ENCODE peak calls at places on chromosomes 3 and 15, in six cellular contexts. R, V, K, B, O and D are unnamed samples.

GRCh38 chr3:8305371-8305770 is 196.3 kb upstream of the LMCD1 start:
- DNase-seq in K (no peak), O (no peak), R (no peak), B (no peak), V (no peak), D (no peak)

GRCh38 chr3:46097691-46098241 is 70.5 kb upstream of the XCR1 start:
- DNase-seq in K (no peak), O (no peak), B (no peak), R (no peak), V (no peak), D (peak)

GRCh38 chr3:116863842-116864626 is 154.5 kb downstream of the TUSC7 start:
- DNase-seq in K (peak), O (peak), B (peak), V (peak), R (peak), D (peak)

GRCh38 chr3:56879453-56880224 is 77.9 kb upstream of the ARHGEF3 start:
- DNase-seq in K (no peak), V (no peak), R (no peak), B (peak), O (no peak), D (no peak)

GRCh38 chr3:54599741-54600140 is 328.1 kb downstream of the LRTM1 start:
- DNase-seq in V (no peak), O (no peak), B (no peak), K (no peak), R (no peak), D (no peak)

GRCh38 chr3:197381371-197381770 is 83.0 kb upstream of the DLG1 start:
- DNase-seq in R (no peak), O (no peak), V (no peak), K (no peak), B (no peak), D (no peak)

GRCh38 chr3:160413613-160414248 is 14.3 kb downstream of the SMC4 start:
- DNase-seq in B (peak), V (peak), K (peak), O (peak), R (peak), D (peak)

GRCh38 chr15:99006904-99007495 is 592 bp downstream of the PGPEP1L start:
- DNase-seq in B (no peak), K (no peak), R (no peak), V (no peak), O (no peak), D (no peak)

GRCh38 chr3:34783881-34784280 is 855.4 kb upstream of the ARPP21 start:
- DNase-seq in K (no peak), V (no peak), B (no peak), O (no peak), R (no peak), D (no peak)

GRCh38 chr3:67897686-67898336 is 243.4 kb upstream of the SUCLG2 start:
- DNase-seq in B (no peak), K (no peak), R (no peak), O (no peak), V (no peak), D (no peak)

GRCh38 chr3:94704467-94704866 is 641.6 kb downstream of the NSUN3 start:
- DNase-seq in V (no peak), R (no peak), B (no peak), O (no peak), K (no peak), D (no peak)

GRCh38 chr3:191901746-191902145 is 440.8 kb downstream of the PYDC2 start:
- DNase-seq in R (no peak), O (no peak), B (no peak), V (no peak), K (no peak), D (no peak)

GRCh38 chr15:70523192-70523591 is 240.2 kb downstream of the UACA start:
- DNase-seq in R (no peak), K (no peak), O (no peak), V (no peak), B (no peak), D (no peak)

GRCh38 chr3:170346481-170347125 is 10.9 kb upstream of the SKIL start:
- DNase-seq in V (no peak), K (no peak), B (no peak), O (no peak), R (peak), D (no peak)

GRCh38 chr3:16350041-16350952 is 85.3 kb downstream of the OXNAD1 start:
- DNase-seq in R (no peak), O (no peak), K (no peak), B (no peak), V (peak), D (peak)

GRCh38 chr3:4674216-4674615 is 181.1 kb downstream of the ITPR1 start:
- DNase-seq in O (no peak), V (no peak), K (no peak), B (no peak), R (no peak), D (no peak)

GRCh38 chr3:114447545-114447944 is 153.7 kb downstream of the TIGIT start:
- DNase-seq in V (no peak), B (no peak), K (no peak), O (no peak), R (no peak), D (no peak)

GRCh38 chr15:60079210-60079609 is 75.1 kb downstream of the FOXB1 start:
- DNase-seq in K (no peak), B (no peak), V (no peak), R (no peak), O (no peak), D (no peak)

GRCh38 chr3:48405971-48406370 is 23.9 kb downstream of the PLXNB1 start:
- DNase-seq in K (no peak), B (no peak), R (no peak), V (no peak), O (no peak), D (no peak)

GRCh38 chr3:114444216-114444615 is 150.4 kb downstream of the TIGIT start:
- DNase-seq in R (no peak), O (no peak), V (no peak), K (no peak), B (no peak), D (no peak)

GRCh38 chr15:75235760-75236729 is 22.1 kb upstream of the GOLGA6C start:
- DNase-seq in R (no peak), K (no peak), O (no peak), B (no peak), V (no peak), D (no peak)

GRCh38 chr15:41979493-41980266 is 7.3 kb upstream of the EHD4 start:
- DNase-seq in O (no peak), V (peak), K (no peak), B (no peak), R (no peak), D (no peak)

GRCh38 chr15:51803961-51804360 is 25.5 kb upstream of the TMOD3 start:
- DNase-seq in O (no peak), B (no peak), V (no peak), R (no peak), K (no peak), D (no peak)

GRCh38 chr3:39476783-39477182 is 9.3 kb downstream of the MOBP start:
- DNase-seq in V (no peak), B (no peak), R (no peak), K (no peak), O (no peak), D (no peak)

GRCh38 chr3:129003578-129004112 is 2.5 kb downstream of the EFCC1 start:
- DNase-seq in R (no peak), V (no peak), K (peak), B (no peak), O (no peak), D (no peak)

GRCh38 chr3:69181592-69182211 is 59.3 kb upstream of the LMOD3 start:
- DNase-seq in V (no peak), B (peak), O (no peak), R (no peak), K (peak), D (no peak)

GRCh38 chr15:64267331-64267973 is 88.5 kb downstream of the CSNK1G1 start:
- DNase-seq in K (no peak), O (no peak), R (no peak), B (no peak), V (no peak), D (no peak)

GRCh38 chr3:151300554-151300953 is 16.1 kb downstream of the GPR87 start:
- DNase-seq in K (no peak), V (no peak), R (no peak), B (no peak), O (no peak), D (no peak)

GRCh38 chr3:140068512-140068911 is 133.5 kb downstream of the CLSTN2 start:
- DNase-seq in V (no peak), B (no peak), R (no peak), O (no peak), K (no peak), D (no peak)

GRCh38 chr3:171801738-171802600 is 8.3 kb downstream of the PLD1 start:
- DNase-seq in B (peak), V (no peak), K (no peak), R (no peak), O (peak), D (no peak)

GRCh38 chr3:150469031-150469930 is 61.2 kb downstream of the TSC22D2 start:
- DNase-seq in O (no peak), K (peak), B (peak), V (peak), R (peak), D (peak)

GRCh38 chr3:61250784-61251173 is 473 bp downstream of the FHIT start:
- DNase-seq in R (no peak), K (peak), O (peak), B (no peak), V (peak), D (peak)

GRCh38 chr15:60426870-60427528 is 29.2 kb upstream of the ANXA2 start:
- DNase-seq in O (no peak), B (peak), V (no peak), K (no peak), R (no peak), D (no peak)

GRCh38 chr3:174581551-174581950 is 277.6 kb upstream of the NAALADL2 start:
- DNase-seq in K (no peak), B (no peak), O (no peak), R (no peak), V (no peak), D (no peak)

GRCh38 chr3:173932624-173933023 is 535.1 kb downstream of the NLGN1 start:
- DNase-seq in V (no peak), K (no peak), O (no peak), R (no peak), B (peak), D (no peak)

GRCh38 chr15:48565560-48566482 is 79.7 kb downstream of the FBN1 start:
- DNase-seq in R (no peak), K (no peak), B (peak), V (no peak), O (no peak), D (no peak)

GRCh38 chr3:51706788-51707731 is at the start of gene GRM2:
- DNase-seq in B (peak), V (peak), R (no peak), O (no peak), K (peak), D (no peak)

GRCh38 chr3:112124901-112125607 is 8.0 kb downstream of the GCSAM start:
- DNase-seq in R (no peak), O (no peak), K (no peak), V (no peak), B (no peak), D (no peak)

GRCh38 chr3:58051196-58051595 is 43.0 kb downstream of the FLNB start:
- DNase-seq in V (no peak), K (no peak), B (no peak), R (no peak), O (no peak), D (peak)

GRCh38 chr3:58047806-58048205 is 39.6 kb downstream of the FLNB start:
- DNase-seq in B (peak), O (no peak), K (no peak), R (no peak), V (no peak), D (no peak)

GRCh38 chr3:58048301-58048700 is 40.1 kb downstream of the FLNB start:
- DNase-seq in B (peak), O (no peak), K (no peak), V (no peak), R (no peak), D (no peak)

GRCh38 chr3:58052373-58053273 is 44.4 kb downstream of the FLNB start:
- DNase-seq in B (peak), R (peak), K (peak), V (peak), O (no peak), D (peak)

GRCh38 chr3:58049143-58049785 is 41.0 kb downstream of the FLNB start:
- DNase-seq in O (no peak), B (peak), R (peak), V (peak), K (peak), D (no peak)
- H3K4me3 ChIP-seq in O (no peak), B (no peak), R (peak), V (no peak), K (peak), D (no peak)

GRCh38 chr3:33003308-33003707 is 51.9 kb downstream of the CCR4 start:
- DNase-seq in O (no peak), V (no peak), B (no peak), K (peak), R (no peak), D (no peak)

GRCh38 chr3:33000698-33001385 is 49.4 kb downstream of the CCR4 start:
- DNase-seq in R (no peak), O (no peak), V (no peak), K (no peak), B (no peak), D (no peak)

GRCh38 chr3:33004205-33004604 is 52.8 kb downstream of the CCR4 start:
- DNase-seq in V (no peak), K (no peak), O (no peak), B (no peak), R (no peak), D (no peak)

GRCh38 chr3:32998631-32999451 is 47.4 kb downstream of the CCR4 start:
- DNase-seq in B (no peak), R (no peak), V (no peak), O (no peak), K (no peak), D (no peak)

GRCh38 chr3:33001889-33002288 is 50.4 kb downstream of the CCR4 start:
- DNase-seq in V (no peak), K (no peak), O (no peak), R (no peak), B (no peak), D (peak)
- TF ChIP-seq MYC in V (no peak), K (no peak), O (no peak), R (no peak), B (no peak), D (no peak)

DNA sequence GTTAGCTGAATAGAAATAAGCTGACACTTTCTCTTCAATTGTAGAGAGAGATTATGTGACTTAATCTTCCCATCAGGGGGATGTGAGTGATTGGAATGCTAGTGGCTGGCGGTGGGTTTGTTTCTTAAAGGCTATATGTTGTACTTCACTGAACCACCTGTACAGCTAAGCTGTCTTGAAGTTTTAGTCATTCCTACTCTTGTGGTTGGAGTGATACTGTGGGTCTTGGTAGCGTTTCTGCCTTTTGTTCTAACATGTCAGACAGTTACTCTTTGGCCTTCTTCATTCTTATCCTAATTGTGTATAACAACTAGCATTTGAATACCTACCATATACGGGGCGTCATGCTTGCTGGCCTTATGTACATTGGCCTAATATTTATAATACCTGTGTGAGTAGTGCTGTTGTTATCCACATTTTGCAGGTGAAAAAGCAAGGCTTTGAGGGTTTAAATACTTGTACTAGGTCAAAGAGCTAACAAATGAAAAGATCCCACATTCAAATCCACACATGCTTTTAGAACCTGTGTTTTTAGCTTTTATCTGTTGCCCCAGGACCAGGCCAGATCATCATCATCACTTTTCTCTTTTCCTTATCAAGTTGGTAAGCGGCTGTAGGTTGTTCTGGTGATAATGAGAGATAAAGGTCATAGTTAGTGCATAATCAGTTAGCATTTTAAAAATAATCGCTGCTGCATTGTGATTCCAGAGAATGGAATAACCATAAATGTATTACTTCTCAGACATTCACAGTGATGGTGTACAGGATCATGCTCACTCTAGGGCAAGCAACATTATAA is 50.2 kb downstream of the AKAP13 start:
- DNase-seq in O (peak), R (no peak), V (no peak), K (no peak), B (no peak), D (no peak)
- TF ChIP-seq MAX in O (no peak), R (no peak), V (no peak), K (no peak), B (no peak), D (no peak)

DNA sequence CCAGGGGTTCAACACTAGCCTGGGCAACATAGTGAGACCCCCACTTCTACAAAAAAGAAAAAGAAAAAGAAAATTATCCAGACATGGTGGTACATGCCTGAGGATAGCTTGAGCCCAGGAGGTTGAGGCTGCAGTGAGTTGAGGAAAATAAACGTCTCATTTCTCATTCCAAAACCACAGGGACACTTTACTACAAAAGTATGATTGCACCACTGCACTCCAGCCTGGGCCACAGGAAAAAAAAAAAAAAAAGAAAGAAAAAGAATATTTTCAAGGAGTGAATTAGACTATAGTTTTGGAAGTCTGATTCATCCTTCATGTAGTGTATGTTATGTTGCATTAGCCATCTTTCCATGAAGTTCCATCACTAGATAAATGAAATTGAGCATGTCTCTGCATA is 149.5 kb upstream of the THBS1 start:
- DNase-seq in R (no peak), B (no peak), K (no peak), V (no peak), O (no peak), D (no peak)
- H3K4me3 ChIP-seq in R (no peak), B (no peak), K (no peak), V (no peak), O (no peak), D (no peak)

GRCh38 chr3:9779721-9780450 is 10.1 kb upstream of the CAMK1 start:
- DNase-seq in R (no peak), K (no peak), B (no peak), V (no peak), O (peak), D (peak)
- TF ChIP-seq MYC in R (no peak), K (no peak), B (no peak), V (no peak), O (no peak), D (no peak)